ENCODE peak calls at places on chromosome 17, in six cellular contexts. One of them, this sample, is unnamed.

GRCh38 chr17:1431631-1432104 is 24.4 kb downstream of the CRK start:
- DNase-seq in ascending aorta: no peak
- DNase-seq in IMR-90: no peak
- DNase-seq in thyroid gland: peak; percentile 57
- DNase-seq in CD8-positive, alpha-beta T cell: no peak
- DNase-seq in uterus: no peak
- DNase-seq in this sample: no peak

GRCh38 chr17:17155568-17155967 is 50.6 kb downstream of the PLD6 start:
- DNase-seq in ascending aorta: no peak
- DNase-seq in IMR-90: no peak
- DNase-seq in thyroid gland: peak; percentile 34
- DNase-seq in CD8-positive, alpha-beta T cell: no peak
- DNase-seq in uterus: no peak
- DNase-seq in this sample: no peak

GRCh38 chr17:39014044-39014794 is 47.0 kb upstream of the FBXO47 start:
- DNase-seq in ascending aorta: no peak
- DNase-seq in IMR-90: peak; percentile 73
- DNase-seq in thyroid gland: no peak
- DNase-seq in CD8-positive, alpha-beta T cell: no peak
- DNase-seq in uterus: peak; percentile 31
- DNase-seq in this sample: no peak

GRCh38 chr17:68599091-68599872 is 1.9 kb downstream of the FAM20A start:
- DNase-seq in ascending aorta: no peak
- DNase-seq in IMR-90: no peak
- DNase-seq in thyroid gland: no peak
- DNase-seq in CD8-positive, alpha-beta T cell: no peak
- DNase-seq in uterus: no peak
- DNase-seq in this sample: no peak

GRCh38 chr17:37828313-37829124 is 83.7 kb upstream of the HNF1B start:
- DNase-seq in ascending aorta: no peak
- DNase-seq in IMR-90: peak; percentile 28
- DNase-seq in thyroid gland: no peak
- DNase-seq in CD8-positive, alpha-beta T cell: no peak
- DNase-seq in uterus: no peak
- DNase-seq in this sample: no peak

GRCh38 chr17:78915872-78916632 is 9.1 kb downstream of the TIMP2 start:
- DNase-seq in ascending aorta: no peak
- DNase-seq in IMR-90: no peak
- DNase-seq in thyroid gland: no peak
- DNase-seq in CD8-positive, alpha-beta T cell: no peak
- DNase-seq in uterus: no peak
- DNase-seq in this sample: no peak

GRCh38 chr17:13638855-13639458 is 37.2 kb upstream of the HS3ST3A1 start:
- DNase-seq in ascending aorta: no peak
- DNase-seq in IMR-90: peak; percentile 23
- DNase-seq in thyroid gland: no peak
- DNase-seq in CD8-positive, alpha-beta T cell: no peak
- DNase-seq in uterus: no peak
- DNase-seq in this sample: no peak

GRCh38 chr17:40015005-40015997 is at the start of gene CSF3:
- DNase-seq in ascending aorta: no peak
- DNase-seq in IMR-90: no peak
- DNase-seq in thyroid gland: no peak
- DNase-seq in CD8-positive, alpha-beta T cell: no peak
- DNase-seq in uterus: peak; percentile 76
- DNase-seq in this sample: no peak

GRCh38 chr17:10234033-10234432 is 35.6 kb upstream of the GAS7 start:
- DNase-seq in ascending aorta: no peak
- DNase-seq in IMR-90: no peak
- DNase-seq in thyroid gland: no peak
- DNase-seq in CD8-positive, alpha-beta T cell: no peak
- DNase-seq in uterus: no peak
- DNase-seq in this sample: no peak

GRCh38 chr17:76772842-76773521 is 35.1 kb downstream of the MFSD11 start:
- DNase-seq in ascending aorta: no peak
- DNase-seq in IMR-90: peak; percentile 70
- DNase-seq in thyroid gland: no peak
- DNase-seq in CD8-positive, alpha-beta T cell: peak; percentile 59
- DNase-seq in uterus: no peak
- DNase-seq in this sample: peak; percentile 72

GRCh38 chr17:34580685-34581445 is 1.5 kb downstream of the TMEM132E start:
- DNase-seq in ascending aorta: no peak
- DNase-seq in IMR-90: no peak
- DNase-seq in thyroid gland: no peak
- DNase-seq in CD8-positive, alpha-beta T cell: no peak
- DNase-seq in uterus: no peak
- DNase-seq in this sample: no peak
- H3K4me3 ChIP-seq in ascending aorta: peak overlapping the region; percentile 58
- H3K4me3 ChIP-seq in IMR-90: no peak overlapping the region
- H3K4me3 ChIP-seq in thyroid gland: no peak overlapping the region
- H3K4me3 ChIP-seq in CD8-positive, alpha-beta T cell: peak overlapping the region; percentile 46
- H3K4me3 ChIP-seq in uterus: no peak overlapping the region
- H3K4me3 ChIP-seq in this sample: peak overlapping the region; percentile 46

GRCh38 chr17:45104497-45104896 is 27.8 kb downstream of the PLCD3 start:
- DNase-seq in ascending aorta: no peak
- DNase-seq in IMR-90: no peak
- DNase-seq in thyroid gland: no peak
- DNase-seq in CD8-positive, alpha-beta T cell: no peak
- DNase-seq in uterus: no peak
- DNase-seq in this sample: no peak
- H3K36me3 ChIP-seq in ascending aorta: peaks cover 78% of the 10 kb centered on the region
- H3K36me3 ChIP-seq in IMR-90: peaks cover 81% of the 10 kb centered on the region
- H3K36me3 ChIP-seq in thyroid gland: peaks cover 66% of the 10 kb centered on the region
- H3K36me3 ChIP-seq in CD8-positive, alpha-beta T cell: peaks cover 46% of the 10 kb centered on the region
- H3K36me3 ChIP-seq in uterus: no peaks in the 10 kb centered on the region
- H3K36me3 ChIP-seq in this sample: peaks cover 73% of the 10 kb centered on the region

DNA sequence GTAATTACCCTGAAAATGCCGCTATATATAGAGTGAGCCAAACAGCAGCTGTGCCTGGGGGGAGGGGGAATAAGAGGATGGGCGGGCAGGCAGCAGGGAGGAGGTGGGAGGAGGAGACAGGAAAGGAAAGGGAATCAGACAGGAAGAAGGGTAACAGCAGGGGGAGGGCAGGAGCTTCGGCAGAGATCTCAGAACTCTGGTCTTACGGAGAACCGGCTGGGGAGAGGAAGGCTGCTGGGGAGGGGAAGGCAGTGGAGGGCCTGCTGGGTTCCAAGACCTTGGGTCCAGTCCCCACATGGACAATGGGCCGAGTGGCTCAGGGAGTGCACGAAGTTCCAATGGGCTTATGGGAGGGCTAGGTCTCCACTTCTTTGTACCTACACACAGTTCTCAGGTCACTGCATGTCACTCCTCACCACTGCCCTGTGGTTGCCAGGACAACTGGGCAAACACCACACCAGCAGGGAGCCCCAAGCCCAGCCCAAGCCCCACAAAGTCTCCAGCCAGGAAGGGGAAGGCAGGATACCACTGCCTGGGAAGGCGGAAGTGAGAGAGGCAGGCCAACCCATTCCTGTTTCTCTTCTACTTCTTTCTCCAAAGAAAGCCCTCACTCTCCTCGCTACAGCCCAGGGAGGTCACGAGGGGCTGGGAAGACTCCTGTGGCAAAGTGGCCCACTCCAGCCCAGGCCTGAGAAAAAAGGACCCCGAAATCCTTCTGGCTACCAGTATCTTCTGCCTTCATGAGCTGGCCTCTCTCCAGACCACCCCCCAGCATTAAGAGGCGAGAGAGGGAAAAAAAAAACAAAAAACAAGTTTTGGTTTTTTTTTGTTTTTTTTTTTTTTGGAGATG is 25.3 kb downstream of the G6PC3 start:
- DNase-seq in ascending aorta: peak; percentile 71
- DNase-seq in IMR-90: peak; percentile 93
- DNase-seq in thyroid gland: peak; percentile 66
- DNase-seq in CD8-positive, alpha-beta T cell: no peak
- DNase-seq in uterus: peak; percentile 72
- DNase-seq in this sample: no peak
- H3K4me3 ChIP-seq in ascending aorta: peak overlapping the region; percentile 14
- H3K4me3 ChIP-seq in IMR-90: peak overlapping the region; percentile 27
- H3K4me3 ChIP-seq in thyroid gland: no peak overlapping the region
- H3K4me3 ChIP-seq in CD8-positive, alpha-beta T cell: no peak overlapping the region
- H3K4me3 ChIP-seq in uterus: peak overlapping the region; percentile 16
- H3K4me3 ChIP-seq in this sample: no peak overlapping the region

GRCh38 chr17:81204578-81204977 is 18.2 kb downstream of the CEP131 start:
- DNase-seq in ascending aorta: no peak
- DNase-seq in IMR-90: no peak
- DNase-seq in thyroid gland: no peak
- DNase-seq in CD8-positive, alpha-beta T cell: no peak
- DNase-seq in uterus: no peak
- DNase-seq in this sample: no peak

GRCh38 chr17:81200201-81200600 is 22.6 kb downstream of the CEP131 start:
- DNase-seq in ascending aorta: no peak
- DNase-seq in IMR-90: no peak
- DNase-seq in thyroid gland: no peak
- DNase-seq in CD8-positive, alpha-beta T cell: no peak
- DNase-seq in uterus: no peak
- DNase-seq in this sample: no peak

GRCh38 chr17:81203136-81203535 is 19.6 kb downstream of the CEP131 start:
- DNase-seq in ascending aorta: no peak
- DNase-seq in IMR-90: no peak
- DNase-seq in thyroid gland: no peak
- DNase-seq in CD8-positive, alpha-beta T cell: no peak
- DNase-seq in uterus: no peak
- DNase-seq in this sample: no peak

GRCh38 chr17:81200695-81201580 is 21.8 kb downstream of the CEP131 start:
- DNase-seq in ascending aorta: no peak
- DNase-seq in IMR-90: peak; percentile 72
- DNase-seq in thyroid gland: no peak
- DNase-seq in CD8-positive, alpha-beta T cell: no peak
- DNase-seq in uterus: no peak
- DNase-seq in this sample: no peak

GRCh38 chr17:81202318-81202717 is 20.4 kb downstream of the CEP131 start:
- DNase-seq in ascending aorta: no peak
- DNase-seq in IMR-90: no peak
- DNase-seq in thyroid gland: no peak
- DNase-seq in CD8-positive, alpha-beta T cell: no peak
- DNase-seq in uterus: no peak
- DNase-seq in this sample: no peak
- H3K36me3 ChIP-seq in ascending aorta: peaks cover 10% of the 10 kb centered on the region
- H3K36me3 ChIP-seq in IMR-90: peaks cover 6% of the 10 kb centered on the region
- H3K36me3 ChIP-seq in thyroid gland: no peaks in the 10 kb centered on the region
- H3K36me3 ChIP-seq in CD8-positive, alpha-beta T cell: no peaks in the 10 kb centered on the region
- H3K36me3 ChIP-seq in uterus: no peaks in the 10 kb centered on the region
- H3K36me3 ChIP-seq in this sample: no peaks in the 10 kb centered on the region

DNA sequence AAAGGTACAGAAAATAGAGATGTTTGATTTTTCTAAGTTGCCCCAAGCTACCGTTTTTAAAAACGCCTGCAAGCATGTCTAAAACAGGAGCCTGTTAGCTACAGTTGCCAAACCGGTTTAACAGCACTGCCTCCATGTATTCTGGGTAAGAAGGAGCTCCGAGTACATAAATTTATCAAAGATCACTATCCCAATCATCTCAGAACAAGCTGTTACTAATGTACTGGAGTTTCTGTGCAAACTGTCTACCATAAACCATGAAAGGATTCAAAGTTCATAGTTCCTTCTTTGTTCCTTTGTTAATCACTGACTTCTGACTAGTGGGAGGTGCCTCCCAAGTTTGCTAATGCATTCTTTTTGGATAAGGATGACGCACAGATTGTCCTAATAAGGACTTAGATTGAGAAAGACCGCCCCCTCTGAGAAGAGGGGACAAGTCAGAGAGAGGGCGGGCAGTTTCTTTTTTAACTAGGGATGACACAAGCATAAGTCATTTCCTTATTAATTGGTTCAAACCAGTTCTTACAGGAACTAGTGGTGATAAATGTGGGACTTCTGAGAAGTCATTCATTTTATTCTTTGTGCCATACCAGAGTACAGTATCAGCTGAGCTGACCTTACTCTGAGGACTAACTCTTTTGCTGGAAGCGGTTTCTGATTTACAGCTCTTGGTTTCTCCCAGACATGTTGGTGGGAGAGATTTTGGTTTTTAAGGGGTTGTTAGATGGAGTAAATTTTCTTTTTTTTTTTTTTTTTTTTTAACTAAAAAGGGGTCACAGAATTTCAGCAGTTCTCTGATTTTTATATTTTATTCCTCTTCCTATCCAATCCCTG is 55.2 kb downstream of the TUBD1 start:
- DNase-seq in ascending aorta: peak; percentile 94
- DNase-seq in IMR-90: peak; percentile 100
- DNase-seq in thyroid gland: peak; percentile 87
- DNase-seq in CD8-positive, alpha-beta T cell: peak; percentile 57
- DNase-seq in uterus: peak; percentile 60
- DNase-seq in this sample: peak; percentile 72
- H3K4me3 ChIP-seq in ascending aorta: peak overlapping the region; percentile 55
- H3K4me3 ChIP-seq in IMR-90: peak overlapping the region; percentile 83
- H3K4me3 ChIP-seq in thyroid gland: peak overlapping the region; percentile 58
- H3K4me3 ChIP-seq in CD8-positive, alpha-beta T cell: peak overlapping the region; percentile 38
- H3K4me3 ChIP-seq in uterus: peak overlapping the region; percentile 63
- H3K4me3 ChIP-seq in this sample: peak overlapping the region; percentile 76

DNA sequence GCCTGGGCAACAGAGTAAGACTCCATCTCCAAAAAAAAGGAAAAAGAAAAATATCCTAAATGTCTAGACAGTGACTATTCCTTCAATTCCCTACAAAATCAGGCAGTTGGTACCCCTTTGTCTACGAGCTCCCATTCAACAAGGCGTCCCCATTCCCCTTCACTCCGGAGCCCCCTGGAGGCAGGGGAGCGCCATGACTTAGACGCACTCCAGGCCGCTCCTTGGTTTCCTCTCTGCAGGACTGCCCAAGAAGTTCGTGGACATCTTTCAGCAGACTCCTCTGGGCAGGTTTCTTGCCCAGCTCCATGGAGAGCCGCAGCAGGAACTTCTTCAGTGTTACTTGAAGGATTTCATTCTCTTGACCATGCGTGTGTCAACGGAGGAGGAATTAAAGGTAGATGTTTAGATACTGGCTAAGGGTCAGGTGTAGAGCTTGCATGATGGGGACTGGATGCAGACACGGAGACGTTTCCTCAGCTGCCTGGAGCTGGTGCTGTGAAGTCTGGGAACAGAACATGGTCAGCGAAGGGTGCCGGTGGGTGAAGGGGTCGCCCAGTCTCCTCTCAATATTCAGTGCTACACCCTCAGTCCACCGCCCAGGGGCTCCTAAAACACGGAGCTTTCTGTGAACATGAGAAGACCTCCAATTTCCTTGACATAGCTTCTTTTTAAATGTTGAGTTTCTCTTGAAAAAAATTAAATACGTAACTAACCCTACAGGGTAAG is 53.3 kb upstream of the ENDOV start:
- DNase-seq in ascending aorta: no peak
- DNase-seq in IMR-90: no peak
- DNase-seq in thyroid gland: no peak
- DNase-seq in CD8-positive, alpha-beta T cell: no peak
- DNase-seq in uterus: no peak
- DNase-seq in this sample: peak; percentile 14
- H3K36me3 ChIP-seq in ascending aorta: peaks cover 98% of the 10 kb centered on the region
- H3K36me3 ChIP-seq in IMR-90: peaks cover 72% of the 10 kb centered on the region
- H3K36me3 ChIP-seq in thyroid gland: peaks cover 95% of the 10 kb centered on the region
- H3K36me3 ChIP-seq in CD8-positive, alpha-beta T cell: peaks cover 86% of the 10 kb centered on the region
- H3K36me3 ChIP-seq in uterus: no peaks in the 10 kb centered on the region
- H3K36me3 ChIP-seq in this sample: peaks cover 99% of the 10 kb centered on the region

GRCh38 chr17:50598487-50598886 is 36.2 kb upstream of the ABCC3 start:
- DNase-seq in ascending aorta: no peak
- DNase-seq in IMR-90: no peak
- DNase-seq in thyroid gland: no peak
- DNase-seq in CD8-positive, alpha-beta T cell: no peak
- DNase-seq in uterus: no peak
- DNase-seq in this sample: no peak
- H3K4me3 ChIP-seq in ascending aorta: no peak overlapping the region
- H3K4me3 ChIP-seq in IMR-90: no peak overlapping the region
- H3K4me3 ChIP-seq in thyroid gland: no peak overlapping the region
- H3K4me3 ChIP-seq in CD8-positive, alpha-beta T cell: no peak overlapping the region
- H3K4me3 ChIP-seq in uterus: no peak overlapping the region
- H3K4me3 ChIP-seq in this sample: no peak overlapping the region

GRCh38 chr17:81630274-81630673 is 6.6 kb downstream of the NPLOC4 start:
- DNase-seq in ascending aorta: no peak
- DNase-seq in IMR-90: no peak
- DNase-seq in thyroid gland: no peak
- DNase-seq in CD8-positive, alpha-beta T cell: no peak
- DNase-seq in uterus: no peak
- DNase-seq in this sample: no peak
- H3K36me3 ChIP-seq in ascending aorta: peaks cover 45% of the 10 kb centered on the region
- H3K36me3 ChIP-seq in IMR-90: peaks cover 29% of the 10 kb centered on the region
- H3K36me3 ChIP-seq in thyroid gland: peaks cover 38% of the 10 kb centered on the region
- H3K36me3 ChIP-seq in CD8-positive, alpha-beta T cell: peaks cover 8% of the 10 kb centered on the region
- H3K36me3 ChIP-seq in uterus: no peaks in the 10 kb centered on the region
- H3K36me3 ChIP-seq in this sample: peaks cover 31% of the 10 kb centered on the region